ENCODE peak calls at places on chromosomes 16 and 17, in seven cellular contexts. One of them, this sample, is unnamed.

GRCh38 chr17:62897706-62898105 is 68.3 kb upstream of the TANC2 start:
- DNase-seq in HFFc6: no peak
- DNase-seq in NCI-H2171 treated with DMSO at 0.1 percent for 48 hours: no peak
- DNase-seq in GM06990: no peak
- DNase-seq in HCT116: no peak
- DNase-seq in activated naive CD4-positive, alpha-beta T cell: no peak
- DNase-seq in stimulated activated CD8-positive, alpha-beta memory T cell treated with anti-CD3 and anti-CD28 coated beads, Interleukin-4, amount 100 ng/mL, for 4 hours: no peak
- DNase-seq in this sample: no peak

GRCh38 chr16:74469946-74470478 is 48.7 kb upstream of the CLEC18B start:
- DNase-seq in HFFc6: no peak
- DNase-seq in HCT116: no peak
- DNase-seq in GM06990: no peak
- DNase-seq in activated naive CD4-positive, alpha-beta T cell: no peak
- DNase-seq in NCI-H2171 treated with DMSO at 0.1 percent for 48 hours: no peak
- DNase-seq in stimulated activated CD8-positive, alpha-beta memory T cell treated with anti-CD3 and anti-CD28 coated beads, Interleukin-4, amount 100 ng/mL, for 4 hours: no peak
- DNase-seq in this sample: no peak

GRCh38 chr17:48842746-48843145 is 11.9 kb downstream of the CALCOCO2 start:
- DNase-seq in stimulated activated CD8-positive, alpha-beta memory T cell treated with anti-CD3 and anti-CD28 coated beads, Interleukin-4, amount 100 ng/mL, for 4 hours: no peak
- DNase-seq in HFFc6: no peak
- DNase-seq in GM06990: no peak
- DNase-seq in NCI-H2171 treated with DMSO at 0.1 percent for 48 hours: no peak
- DNase-seq in HCT116: no peak
- DNase-seq in activated naive CD4-positive, alpha-beta T cell: no peak
- DNase-seq in this sample: no peak

GRCh38 chr16:24993722-24994686 is 21.2 kb downstream of the ARHGAP17 start:
- DNase-seq in HCT116: peak
- DNase-seq in NCI-H2171 treated with DMSO at 0.1 percent for 48 hours: no peak
- DNase-seq in GM06990: no peak
- DNase-seq in stimulated activated CD8-positive, alpha-beta memory T cell treated with anti-CD3 and anti-CD28 coated beads, Interleukin-4, amount 100 ng/mL, for 4 hours: no peak
- DNase-seq in activated naive CD4-positive, alpha-beta T cell: no peak
- DNase-seq in HFFc6: peak
- DNase-seq in this sample: no peak

GRCh38 chr17:59154335-59154720 is 658 bp downstream of the SKA2 start:
- DNase-seq in GM06990: peak
- DNase-seq in HFFc6: no peak
- DNase-seq in stimulated activated CD8-positive, alpha-beta memory T cell treated with anti-CD3 and anti-CD28 coated beads, Interleukin-4, amount 100 ng/mL, for 4 hours: no peak
- DNase-seq in HCT116: no peak
- DNase-seq in NCI-H2171 treated with DMSO at 0.1 percent for 48 hours: peak
- DNase-seq in activated naive CD4-positive, alpha-beta T cell: no peak
- DNase-seq in this sample: no peak

GRCh38 chr17:34110315-34110714 is 144.8 kb upstream of the CCL2 start:
- DNase-seq in stimulated activated CD8-positive, alpha-beta memory T cell treated with anti-CD3 and anti-CD28 coated beads, Interleukin-4, amount 100 ng/mL, for 4 hours: no peak
- DNase-seq in HFFc6: no peak
- DNase-seq in activated naive CD4-positive, alpha-beta T cell: no peak
- DNase-seq in HCT116: no peak
- DNase-seq in NCI-H2171 treated with DMSO at 0.1 percent for 48 hours: peak
- DNase-seq in GM06990: no peak
- DNase-seq in this sample: no peak

GRCh38 chr16:87332150-87332549 is 15.0 kb upstream of the C16orf95 start:
- DNase-seq in GM06990: no peak
- DNase-seq in activated naive CD4-positive, alpha-beta T cell: no peak
- DNase-seq in HFFc6: peak
- DNase-seq in stimulated activated CD8-positive, alpha-beta memory T cell treated with anti-CD3 and anti-CD28 coated beads, Interleukin-4, amount 100 ng/mL, for 4 hours: no peak
- DNase-seq in HCT116: no peak
- DNase-seq in NCI-H2171 treated with DMSO at 0.1 percent for 48 hours: no peak
- DNase-seq in this sample: no peak

GRCh38 chr16:3740934-3741333 is 23.6 kb upstream of the TRAP1 start:
- DNase-seq in HCT116: no peak
- DNase-seq in HFFc6: no peak
- DNase-seq in stimulated activated CD8-positive, alpha-beta memory T cell treated with anti-CD3 and anti-CD28 coated beads, Interleukin-4, amount 100 ng/mL, for 4 hours: no peak
- DNase-seq in NCI-H2171 treated with DMSO at 0.1 percent for 48 hours: no peak
- DNase-seq in activated naive CD4-positive, alpha-beta T cell: no peak
- DNase-seq in GM06990: no peak
- DNase-seq in this sample: no peak

GRCh38 chr16:4606354-4606753 is 8.3 kb downstream of the UBALD1 start:
- DNase-seq in HCT116: no peak
- DNase-seq in GM06990: no peak
- DNase-seq in HFFc6: no peak
- DNase-seq in NCI-H2171 treated with DMSO at 0.1 percent for 48 hours: no peak
- DNase-seq in stimulated activated CD8-positive, alpha-beta memory T cell treated with anti-CD3 and anti-CD28 coated beads, Interleukin-4, amount 100 ng/mL, for 4 hours: no peak
- DNase-seq in activated naive CD4-positive, alpha-beta T cell: no peak
- DNase-seq in this sample: no peak

GRCh38 chr17:3475812-3476686 is at the start of gene ASPA:
- DNase-seq in stimulated activated CD8-positive, alpha-beta memory T cell treated with anti-CD3 and anti-CD28 coated beads, Interleukin-4, amount 100 ng/mL, for 4 hours: no peak
- DNase-seq in NCI-H2171 treated with DMSO at 0.1 percent for 48 hours: no peak
- DNase-seq in HCT116: no peak
- DNase-seq in activated naive CD4-positive, alpha-beta T cell: no peak
- DNase-seq in HFFc6: no peak
- DNase-seq in GM06990: no peak
- DNase-seq in this sample: no peak

GRCh38 chr17:64331366-64331765 is 59.3 kb downstream of the PECAM1 start:
- DNase-seq in activated naive CD4-positive, alpha-beta T cell: no peak
- DNase-seq in NCI-H2171 treated with DMSO at 0.1 percent for 48 hours: no peak
- DNase-seq in GM06990: no peak
- DNase-seq in stimulated activated CD8-positive, alpha-beta memory T cell treated with anti-CD3 and anti-CD28 coated beads, Interleukin-4, amount 100 ng/mL, for 4 hours: no peak
- DNase-seq in HFFc6: no peak
- DNase-seq in HCT116: no peak
- DNase-seq in this sample: no peak

GRCh38 chr17:72976971-72977767 is 115.3 kb downstream of the SLC39A11 start:
- DNase-seq in HFFc6: peak
- DNase-seq in HCT116: peak
- DNase-seq in GM06990: no peak
- DNase-seq in activated naive CD4-positive, alpha-beta T cell: no peak
- DNase-seq in NCI-H2171 treated with DMSO at 0.1 percent for 48 hours: no peak
- DNase-seq in stimulated activated CD8-positive, alpha-beta memory T cell treated with anti-CD3 and anti-CD28 coated beads, Interleukin-4, amount 100 ng/mL, for 4 hours: no peak
- DNase-seq in this sample: peak

GRCh38 chr16:19517424-19518089 is 4.3 kb downstream of the GDE1 start:
- DNase-seq in activated naive CD4-positive, alpha-beta T cell: no peak
- DNase-seq in stimulated activated CD8-positive, alpha-beta memory T cell treated with anti-CD3 and anti-CD28 coated beads, Interleukin-4, amount 100 ng/mL, for 4 hours: no peak
- DNase-seq in NCI-H2171 treated with DMSO at 0.1 percent for 48 hours: no peak
- DNase-seq in HCT116: no peak
- DNase-seq in GM06990: no peak
- DNase-seq in HFFc6: peak
- DNase-seq in this sample: no peak

GRCh38 chr17:78526231-78527025 is 50.8 kb downstream of the DNAH17 start:
- DNase-seq in stimulated activated CD8-positive, alpha-beta memory T cell treated with anti-CD3 and anti-CD28 coated beads, Interleukin-4, amount 100 ng/mL, for 4 hours: no peak
- DNase-seq in GM06990: no peak
- DNase-seq in HFFc6: no peak
- DNase-seq in HCT116: no peak
- DNase-seq in activated naive CD4-positive, alpha-beta T cell: no peak
- DNase-seq in NCI-H2171 treated with DMSO at 0.1 percent for 48 hours: no peak
- DNase-seq in this sample: no peak

GRCh38 chr17:10620823-10621222 is 36.3 kb downstream of the MYH3 start:
- DNase-seq in activated naive CD4-positive, alpha-beta T cell: no peak
- DNase-seq in stimulated activated CD8-positive, alpha-beta memory T cell treated with anti-CD3 and anti-CD28 coated beads, Interleukin-4, amount 100 ng/mL, for 4 hours: no peak
- DNase-seq in NCI-H2171 treated with DMSO at 0.1 percent for 48 hours: no peak
- DNase-seq in HCT116: no peak
- DNase-seq in HFFc6: no peak
- DNase-seq in GM06990: no peak
- DNase-seq in this sample: no peak

GRCh38 chr17:6435968-6436367 is 1.0 kb upstream of the AIPL1 start:
- DNase-seq in HFFc6: peak
- DNase-seq in activated naive CD4-positive, alpha-beta T cell: no peak
- DNase-seq in NCI-H2171 treated with DMSO at 0.1 percent for 48 hours: peak
- DNase-seq in GM06990: no peak
- DNase-seq in stimulated activated CD8-positive, alpha-beta memory T cell treated with anti-CD3 and anti-CD28 coated beads, Interleukin-4, amount 100 ng/mL, for 4 hours: peak
- DNase-seq in HCT116: peak
- DNase-seq in this sample: peak

GRCh38 chr16:66304151-66304550 is 62.3 kb upstream of the CDH5 start:
- DNase-seq in HFFc6: no peak
- DNase-seq in stimulated activated CD8-positive, alpha-beta memory T cell treated with anti-CD3 and anti-CD28 coated beads, Interleukin-4, amount 100 ng/mL, for 4 hours: no peak
- DNase-seq in NCI-H2171 treated with DMSO at 0.1 percent for 48 hours: no peak
- DNase-seq in activated naive CD4-positive, alpha-beta T cell: no peak
- DNase-seq in HCT116: no peak
- DNase-seq in GM06990: no peak
- DNase-seq in this sample: no peak

GRCh38 chr16:70472786-70473433 is 18.5 kb downstream of the FCSK start:
- DNase-seq in stimulated activated CD8-positive, alpha-beta memory T cell treated with anti-CD3 and anti-CD28 coated beads, Interleukin-4, amount 100 ng/mL, for 4 hours: no peak
- DNase-seq in HCT116: no peak
- DNase-seq in activated naive CD4-positive, alpha-beta T cell: no peak
- DNase-seq in GM06990: no peak
- DNase-seq in HFFc6: no peak
- DNase-seq in NCI-H2171 treated with DMSO at 0.1 percent for 48 hours: no peak
- DNase-seq in this sample: no peak

GRCh38 chr17:79630120-79630519 is 19.3 kb upstream of the RBFOX3 start:
- DNase-seq in HFFc6: no peak
- DNase-seq in stimulated activated CD8-positive, alpha-beta memory T cell treated with anti-CD3 and anti-CD28 coated beads, Interleukin-4, amount 100 ng/mL, for 4 hours: no peak
- DNase-seq in activated naive CD4-positive, alpha-beta T cell: no peak
- DNase-seq in GM06990: no peak
- DNase-seq in HCT116: no peak
- DNase-seq in NCI-H2171 treated with DMSO at 0.1 percent for 48 hours: no peak
- DNase-seq in this sample: no peak

GRCh38 chr17:51005768-51006167 is 114.9 kb downstream of the SPAG9 start:
- DNase-seq in activated naive CD4-positive, alpha-beta T cell: no peak
- DNase-seq in GM06990: no peak
- DNase-seq in NCI-H2171 treated with DMSO at 0.1 percent for 48 hours: no peak
- DNase-seq in HCT116: no peak
- DNase-seq in stimulated activated CD8-positive, alpha-beta memory T cell treated with anti-CD3 and anti-CD28 coated beads, Interleukin-4, amount 100 ng/mL, for 4 hours: no peak
- DNase-seq in HFFc6: no peak
- DNase-seq in this sample: no peak

GRCh38 chr16:57060323-57061083 is 31.9 kb upstream of the CPNE2 start:
- DNase-seq in stimulated activated CD8-positive, alpha-beta memory T cell treated with anti-CD3 and anti-CD28 coated beads, Interleukin-4, amount 100 ng/mL, for 4 hours: no peak
- DNase-seq in activated naive CD4-positive, alpha-beta T cell: no peak
- DNase-seq in HFFc6: no peak
- DNase-seq in GM06990: no peak
- DNase-seq in NCI-H2171 treated with DMSO at 0.1 percent for 48 hours: no peak
- DNase-seq in HCT116: no peak
- DNase-seq in this sample: no peak

GRCh38 chr16:58264961-58265479 is 29.8 kb downstream of the PRSS54 start:
- DNase-seq in HCT116: no peak
- DNase-seq in NCI-H2171 treated with DMSO at 0.1 percent for 48 hours: no peak
- DNase-seq in activated naive CD4-positive, alpha-beta T cell: no peak
- DNase-seq in GM06990: no peak
- DNase-seq in HFFc6: peak
- DNase-seq in stimulated activated CD8-positive, alpha-beta memory T cell treated with anti-CD3 and anti-CD28 coated beads, Interleukin-4, amount 100 ng/mL, for 4 hours: no peak
- DNase-seq in this sample: peak

GRCh38 chr17:7354262-7354781 is 634 bp upstream of the TMEM95 start:
- DNase-seq in HFFc6: peak
- DNase-seq in GM06990: no peak
- DNase-seq in stimulated activated CD8-positive, alpha-beta memory T cell treated with anti-CD3 and anti-CD28 coated beads, Interleukin-4, amount 100 ng/mL, for 4 hours: no peak
- DNase-seq in NCI-H2171 treated with DMSO at 0.1 percent for 48 hours: no peak
- DNase-seq in activated naive CD4-positive, alpha-beta T cell: no peak
- DNase-seq in HCT116: no peak
- DNase-seq in this sample: no peak

GRCh38 chr17:73133911-73134649 is 30.7 kb upstream of the SSTR2 start:
- DNase-seq in activated naive CD4-positive, alpha-beta T cell: no peak
- DNase-seq in NCI-H2171 treated with DMSO at 0.1 percent for 48 hours: no peak
- DNase-seq in HCT116: peak
- DNase-seq in HFFc6: no peak
- DNase-seq in GM06990: no peak
- DNase-seq in stimulated activated CD8-positive, alpha-beta memory T cell treated with anti-CD3 and anti-CD28 coated beads, Interleukin-4, amount 100 ng/mL, for 4 hours: no peak
- DNase-seq in this sample: no peak

GRCh38 chr16:81522141-81522701 is 77.6 kb downstream of the CMIP start:
- DNase-seq in HCT116: peak
- DNase-seq in HFFc6: no peak
- DNase-seq in stimulated activated CD8-positive, alpha-beta memory T cell treated with anti-CD3 and anti-CD28 coated beads, Interleukin-4, amount 100 ng/mL, for 4 hours: no peak
- DNase-seq in activated naive CD4-positive, alpha-beta T cell: no peak
- DNase-seq in GM06990: no peak
- DNase-seq in NCI-H2171 treated with DMSO at 0.1 percent for 48 hours: no peak
- DNase-seq in this sample: no peak

GRCh38 chr16:28835864-28836760 is 10.0 kb downstream of the TUFM start:
- DNase-seq in GM06990: no peak
- DNase-seq in HFFc6: no peak
- DNase-seq in HCT116: no peak
- DNase-seq in stimulated activated CD8-positive, alpha-beta memory T cell treated with anti-CD3 and anti-CD28 coated beads, Interleukin-4, amount 100 ng/mL, for 4 hours: no peak
- DNase-seq in activated naive CD4-positive, alpha-beta T cell: no peak
- DNase-seq in NCI-H2171 treated with DMSO at 0.1 percent for 48 hours: no peak
- DNase-seq in this sample: no peak

GRCh38 chr16:11135167-11135973 is 120.6 kb downstream of the SOCS1 start:
- DNase-seq in NCI-H2171 treated with DMSO at 0.1 percent for 48 hours: peak
- DNase-seq in stimulated activated CD8-positive, alpha-beta memory T cell treated with anti-CD3 and anti-CD28 coated beads, Interleukin-4, amount 100 ng/mL, for 4 hours: no peak
- DNase-seq in HFFc6: peak
- DNase-seq in HCT116: no peak
- DNase-seq in GM06990: no peak
- DNase-seq in activated naive CD4-positive, alpha-beta T cell: no peak
- DNase-seq in this sample: no peak

GRCh38 chr17:17568772-17569195 is 22.7 kb downstream of the PEMT start:
- DNase-seq in GM06990: peak
- DNase-seq in HFFc6: peak
- DNase-seq in activated naive CD4-positive, alpha-beta T cell: no peak
- DNase-seq in NCI-H2171 treated with DMSO at 0.1 percent for 48 hours: peak
- DNase-seq in HCT116: peak
- DNase-seq in stimulated activated CD8-positive, alpha-beta memory T cell treated with anti-CD3 and anti-CD28 coated beads, Interleukin-4, amount 100 ng/mL, for 4 hours: no peak
- DNase-seq in this sample: peak

GRCh38 chr16:27921134-27921533 is 142.4 kb downstream of the GSG1L start:
- DNase-seq in HCT116: no peak
- DNase-seq in stimulated activated CD8-positive, alpha-beta memory T cell treated with anti-CD3 and anti-CD28 coated beads, Interleukin-4, amount 100 ng/mL, for 4 hours: no peak
- DNase-seq in HFFc6: no peak
- DNase-seq in GM06990: no peak
- DNase-seq in NCI-H2171 treated with DMSO at 0.1 percent for 48 hours: no peak
- DNase-seq in activated naive CD4-positive, alpha-beta T cell: no peak
- DNase-seq in this sample: no peak

GRCh38 chr16:30399435-30400186 is 4.4 kb downstream of the ZNF48 start:
- DNase-seq in stimulated activated CD8-positive, alpha-beta memory T cell treated with anti-CD3 and anti-CD28 coated beads, Interleukin-4, amount 100 ng/mL, for 4 hours: no peak
- DNase-seq in HFFc6: no peak
- DNase-seq in NCI-H2171 treated with DMSO at 0.1 percent for 48 hours: no peak
- DNase-seq in HCT116: no peak
- DNase-seq in activated naive CD4-positive, alpha-beta T cell: no peak
- DNase-seq in GM06990: no peak
- DNase-seq in this sample: no peak

This sample was measured in KBM-7.